ENCODE peak calls at places on chromosome 2, in ten cellular contexts. L is A172, B is GM12892, J is amniotic stem cell, K is Peyer's patch, V is NCI-H1694 treated with DMSO at 0.1 percent for 48 hours, W is T-helper 17 cell, Q is HT-29, A is WTC11, Z is RWPE1. F is an unnamed sample.

GRCh38 chr2:207275779-207276178 is 110.0 kb upstream of the KLF7 start:
- DNase-seq in K (no peak), L (no peak), Z (no peak), V (no peak), W (no peak), Q (no peak), J (no peak), A (no peak), B (no peak), F (no peak)

GRCh38 chr2:64804651-64805050 is 150.9 kb upstream of the SERTAD2 start:
- DNase-seq in L (no peak), Z (no peak), B (no peak), A (no peak), W (no peak), V (no peak), J (no peak), Q (no peak), K (no peak), F (no peak)

GRCh38 chr2:237664151-237664550 is 36.8 kb downstream of the LRRFIP1 start:
- DNase-seq in Z (no peak), K (no peak), Q (no peak), L (no peak), B (no peak), W (no peak), A (no peak), J (no peak), V (no peak), F (no peak)

GRCh38 chr2:151827564-151828142 is 568 bp downstream of the ARL5A start:
- DNase-seq in J (no peak), Q (peak), B (no peak), A (peak), V (no peak), L (peak), W (peak), Z (peak), K (peak), F (no peak)

GRCh38 chr2:186995092-186995491 is 146.1 kb upstream of the ZSWIM2 start:
- DNase-seq in A (no peak), W (no peak), L (no peak), Q (no peak), J (peak), Z (no peak), V (no peak), B (no peak), K (no peak), F (peak)

GRCh38 chr2:174325932-174326879 is 8.5 kb upstream of the SP9 start:
- DNase-seq in W (no peak), A (peak), K (no peak), Q (no peak), J (no peak), Z (no peak), L (no peak), V (no peak), B (no peak), F (no peak)

GRCh38 chr2:221635949-221636348 is 63.8 kb upstream of the EPHA4 start:
- DNase-seq in W (no peak), Z (peak), V (no peak), Q (peak), K (no peak), L (peak), A (no peak), J (no peak), B (no peak), F (no peak)

GRCh38 chr2:50957880-50958279 is 74.1 kb downstream of the NRXN1 start:
- DNase-seq in L (no peak), Z (no peak), V (no peak), J (no peak), B (no peak), A (no peak), K (no peak), W (no peak), Q (no peak), F (no peak)

GRCh38 chr2:218041302-218042165 is 27.5 kb upstream of the RUFY4 start:
- DNase-seq in W (no peak), L (no peak), Q (no peak), A (no peak), B (no peak), Z (no peak), V (no peak), K (no peak), J (no peak), F (no peak)

GRCh38 chr2:168661404-168661869 is 141.0 kb upstream of the NOSTRIN start:
- DNase-seq in V (no peak), K (no peak), Q (no peak), J (no peak), Z (no peak), W (no peak), B (no peak), L (peak), A (peak), F (peak)

GRCh38 chr2:192254444-192254843 is 59.7 kb upstream of the TMEFF2 start:
- DNase-seq in L (no peak), B (no peak), W (no peak), J (no peak), V (no peak), K (no peak), Z (no peak), A (no peak), Q (no peak), F (no peak)

GRCh38 chr2:219309278-219309677 is at the start of gene PTPRN:
- DNase-seq in L (peak), J (no peak), V (peak), W (no peak), K (no peak), Q (no peak), Z (no peak), B (no peak), A (peak), F (no peak)

GRCh38 chr2:149169653-149170052 is 131.2 kb downstream of the LYPD6B start:
- DNase-seq in Q (peak), A (no peak), L (peak), J (peak), W (no peak), K (no peak), Z (peak), B (no peak), V (peak), F (no peak)

GRCh38 chr2:20190862-20191713 is 33.8 kb downstream of the SDC1 start:
- DNase-seq in K (no peak), B (no peak), J (no peak), A (no peak), Q (peak), V (peak), W (no peak), L (peak), Z (no peak), F (no peak)

GRCh38 chr2:101463885-101464653 is 10.8 kb downstream of the RFX8 start:
- DNase-seq in B (no peak), K (no peak), W (no peak), J (peak), L (peak), Q (no peak), V (no peak), A (no peak), Z (no peak), F (peak)

GRCh38 chr2:146131048-146131447 is 1611.1 kb upstream of the ZEB2 start:
- DNase-seq in K (no peak), W (no peak), J (no peak), Q (no peak), L (no peak), Z (no peak), V (no peak), B (no peak), A (no peak), F (no peak)

GRCh38 chr2:236536727-236537398 is 32.8 kb upstream of the ACKR3 start:
- DNase-seq in A (no peak), L (no peak), Q (no peak), V (no peak), B (no peak), K (peak), W (peak), J (no peak), Z (no peak), F (no peak)

GRCh38 chr2:20657522-20658235 is 6.8 kb upstream of the HS1BP3 start:
- DNase-seq in B (no peak), Q (no peak), L (no peak), Z (no peak), A (no peak), W (no peak), V (no peak), K (no peak), J (no peak), F (no peak)

GRCh38 chr2:136658201-136658600 is 107.1 kb upstream of the THSD7B start:
- DNase-seq in Q (no peak), J (no peak), B (no peak), K (no peak), A (no peak), L (no peak), W (no peak), Z (no peak), V (no peak), F (no peak)

GRCh38 chr2:191155608-191156071 is 4.8 kb upstream of the STAT4 start:
- DNase-seq in V (peak), A (no peak), Q (peak), K (no peak), Z (peak), B (no peak), W (no peak), J (no peak), L (peak), F (no peak)

GRCh38 chr2:111900859-111901258 is 2.5 kb downstream of the MERTK start:
- DNase-seq in W (no peak), Q (peak), A (peak), K (no peak), Z (no peak), L (no peak), V (peak), J (no peak), B (no peak), F (no peak)

GRCh38 chr2:29810956-29811355 is 110.4 kb downstream of the ALK start:
- DNase-seq in L (no peak), B (no peak), W (no peak), V (no peak), Z (no peak), Q (no peak), K (no peak), A (no peak), J (no peak), F (no peak)

GRCh38 chr2:239724851-239725550 is 300.1 kb downstream of the NDUFA10 start:
- DNase-seq in Z (no peak), K (no peak), A (no peak), Q (no peak), L (no peak), B (no peak), V (no peak), W (no peak), J (no peak), F (no peak)

GRCh38 chr2:222912776-222913175 is 51.9 kb downstream of the ACSL3 start:
- DNase-seq in K (no peak), B (no peak), V (no peak), Z (no peak), L (no peak), W (no peak), A (no peak), J (no peak), Q (no peak), F (no peak)

GRCh38 chr2:17076535-17076934 is 410.9 kb upstream of the CYRIA start:
- DNase-seq in J (no peak), B (no peak), Q (no peak), A (no peak), L (no peak), W (no peak), K (no peak), Z (no peak), V (no peak), F (no peak)

GRCh38 chr2:101431486-101431885 is 43.4 kb downstream of the RFX8 start:
- DNase-seq in J (no peak), L (no peak), A (no peak), B (no peak), W (no peak), Z (no peak), K (no peak), Q (no peak), V (no peak), F (no peak)

GRCh38 chr2:129329574-129329973 is 649.9 kb upstream of the RAB6C start:
- DNase-seq in W (no peak), A (no peak), Q (no peak), K (no peak), B (no peak), Z (no peak), J (no peak), L (no peak), V (no peak), F (no peak)

GRCh38 chr2:112727276-112728028 is 6.6 kb downstream of the NT5DC4 start:
- DNase-seq in Q (no peak), V (no peak), A (no peak), L (no peak), K (no peak), J (no peak), Z (no peak), B (no peak), W (no peak), F (no peak)

GRCh38 chr2:236554629-236555282 is 14.9 kb upstream of the ACKR3 start:
- DNase-seq in W (no peak), L (no peak), Z (no peak), A (no peak), K (peak), V (no peak), Q (no peak), B (no peak), J (no peak), F (no peak)

GRCh38 chr2:36468463-36469266 is 113.1 kb downstream of the CRIM1 start:
- DNase-seq in J (peak), V (no peak), A (no peak), Z (no peak), L (no peak), K (no peak), W (no peak), B (no peak), Q (no peak), F (no peak)

GRCh38 chr2:72864500-72864899 is 22.7 kb upstream of the SPR start:
- DNase-seq in L (peak), A (no peak), Q (no peak), J (peak), B (no peak), Z (peak), W (no peak), V (no peak), K (no peak), F (no peak)

GRCh38 chr2:34096552-34097171 is 497.6 kb upstream of the FAM98A start:
- DNase-seq in L (peak), K (no peak), V (peak), B (no peak), Z (peak), A (peak), Q (peak), W (no peak), J (peak), F (peak)